ENCODE peak calls at places on chromosome 4, in nine cellular contexts. T is bronchial epithelial cell; H is stimulated activated CD8-positive, alpha-beta memory T cell treated with anti-CD3 and anti-CD28 coated beads, Interleukin-7, amount 100 ng/mL, for 24 hours; O is EL; Y is pancreas; E is CD4-positive, alpha-beta memory T cell; I is skeletal muscle cell; U is right lobe of liver; M is stimulated activated CD4-positive, alpha-beta T cell treated with anti-CD3 and anti-CD28 coated beads, Interleukin-4, amount 100 ng/mL, for 24 hours. C is an unnamed sample.

GRCh38 chr4:2183394-2183793 is 58.5 kb downstream of the HAUS3 start:
- DNase-seq in Y (no peak), E (no peak), O (no peak), I (no peak), H (no peak), U (no peak), T (no peak), M (no peak), C (no peak)

GRCh38 chr4:88765729-88766128 is 68.1 kb upstream of the NAP1L5 start:
- DNase-seq in H (no peak), M (no peak), I (peak), Y (no peak), O (peak), T (peak), U (no peak), E (no peak), C (peak)

GRCh38 chr4:119068529-119068962 is 67.1 kb upstream of the MYOZ2 start:
- DNase-seq in T (peak), O (peak), U (no peak), M (no peak), Y (no peak), I (no peak), E (no peak), H (no peak), C (no peak)

GRCh38 chr4:172129593-172129992 is 316.4 kb downstream of the GALNTL6 start:
- DNase-seq in T (no peak), H (no peak), U (no peak), E (no peak), Y (no peak), I (no peak), M (no peak), O (no peak), C (no peak)

GRCh38 chr4:168619266-168619631 is 122.4 kb downstream of the PALLD start:
- DNase-seq in M (no peak), O (peak), E (no peak), T (no peak), H (no peak), Y (no peak), I (no peak), U (no peak), C (peak)

GRCh38 chr4:144494280-144494679 is 151.7 kb upstream of the HHIP start:
- DNase-seq in U (no peak), T (peak), Y (no peak), I (no peak), E (no peak), O (no peak), M (no peak), H (no peak), C (no peak)

GRCh38 chr4:153448003-153448731 is 18.0 kb upstream of the TMEM131L start:
- DNase-seq in I (no peak), M (no peak), T (peak), E (no peak), O (no peak), H (no peak), Y (no peak), U (no peak), C (peak)

GRCh38 chr4:518569-519083 is 19.6 kb downstream of the PIGG start:
- DNase-seq in T (no peak), H (no peak), E (no peak), I (no peak), U (no peak), Y (no peak), M (no peak), O (no peak), C (no peak)

GRCh38 chr4:48779095-48779997 is 733 bp downstream of the FRYL start:
- DNase-seq in I (no peak), M (peak), H (peak), E (peak), O (peak), Y (peak), U (peak), T (peak), C (peak)

GRCh38 chr4:12393631-12394262 is 965.1 kb upstream of the HS3ST1 start:
- DNase-seq in Y (no peak), I (no peak), T (peak), U (no peak), H (no peak), M (no peak), E (no peak), O (no peak), C (no peak)

GRCh38 chr4:159191989-159192388 is 89.1 kb downstream of the RAPGEF2 start:
- DNase-seq in I (peak), Y (no peak), O (peak), H (no peak), U (no peak), E (no peak), M (no peak), T (peak), C (peak)

GRCh38 chr4:154503598-154503997 is 12.0 kb upstream of the DCHS2 start:
- DNase-seq in U (no peak), I (no peak), M (no peak), Y (no peak), H (no peak), E (no peak), T (peak), O (peak), C (peak)

GRCh38 chr4:140662082-140662869 is 93.5 kb upstream of the UCP1 start:
- DNase-seq in T (peak), E (no peak), U (no peak), O (peak), H (no peak), Y (no peak), M (no peak), I (no peak), C (peak)

GRCh38 chr4:116885579-116885978 is 199.8 kb downstream of the TRAM1L1 start:
- DNase-seq in Y (no peak), M (no peak), O (no peak), I (no peak), E (no peak), T (no peak), U (no peak), H (no peak), C (no peak)

GRCh38 chr4:172163215-172163614 is 350.0 kb downstream of the GALNTL6 start:
- DNase-seq in M (no peak), O (no peak), E (no peak), I (no peak), T (no peak), U (no peak), H (no peak), Y (no peak), C (no peak)

GRCh38 chr4:162931257-162931648 is 235.4 kb downstream of the NAF1 start:
- DNase-seq in Y (no peak), I (no peak), H (no peak), E (no peak), T (no peak), M (no peak), O (no peak), U (no peak), C (no peak)

GRCh38 chr4:82463221-82463620 is 32.8 kb downstream of the ENOPH1 start:
- DNase-seq in M (no peak), Y (no peak), T (no peak), U (no peak), E (no peak), H (no peak), I (no peak), O (no peak), C (no peak)

GRCh38 chr4:73705056-73705432 is 35.3 kb upstream of the CXCL8 start:
- DNase-seq in U (no peak), E (no peak), H (no peak), I (peak), O (peak), M (no peak), T (peak), Y (no peak), C (peak)

GRCh38 chr4:11165052-11165451 is 263.6 kb downstream of the HS3ST1 start:
- DNase-seq in O (no peak), T (peak), M (no peak), Y (no peak), E (no peak), H (no peak), U (no peak), I (no peak), C (peak)